ENCODE peak calls at places on chromosomes 7 and 10, in nine cellular contexts. S, W, X, G, R, Y, C, N and O are unnamed samples.

GRCh38 chr7:102891693-102892261 is 21.0 kb upstream of the LRRC17 start:
- DNase-seq in C (no peak), G (peak; percentile 9), Y (peak; percentile 90), N (peak; percentile 48), S (no peak), R (no peak), X (peak; percentile 90), W (no peak), O (peak; percentile 77)

GRCh38 chr7:157250605-157251228 is 86.1 kb upstream of the DNAJB6 start:
- DNase-seq in R (peak; percentile 36), Y (peak; percentile 82), X (peak; percentile 72), G (no peak), N (no peak), W (no peak), S (peak; percentile 76), C (no peak), O (no peak)

GRCh38 chr10:71302874-71303568 is 16.0 kb upstream of the SLC29A3 start:
- DNase-seq in R (no peak), X (peak; percentile 40), W (peak; percentile 18), G (no peak), C (peak; percentile 16), Y (peak; percentile 64), N (no peak), S (peak; percentile 80), O (no peak)

GRCh38 chr7:47847207-47847606 is 101.1 kb downstream of the PKD1L1 start:
- DNase-seq in R (no peak), S (no peak), C (no peak), Y (no peak), W (no peak), X (no peak), N (no peak), G (no peak), O (no peak)

GRCh38 chr7:134750083-134751062 is 29.1 kb upstream of the CALD1 start:
- DNase-seq in G (no peak), W (no peak), Y (peak; percentile 44), X (peak; percentile 43), R (no peak), N (peak; percentile 45), S (peak; percentile 69), C (no peak), O (no peak)

GRCh38 chr10:79038841-79039201 is 29.9 kb upstream of the ZMIZ1 start:
- DNase-seq in C (no peak), N (peak; percentile 13), X (no peak), Y (no peak), W (peak; percentile 38), R (no peak), G (peak; percentile 25), S (peak; percentile 78), O (peak; percentile 40)

GRCh38 chr10:119315128-119316001 is 108.0 kb downstream of the GRK5 start:
- DNase-seq in X (peak; percentile 96), Y (peak; percentile 86), C (peak; percentile 84), G (peak; percentile 68), R (peak; percentile 51), N (no peak), S (peak; percentile 73), W (peak; percentile 42), O (peak; percentile 83)

GRCh38 chr7:112981966-112982365 is 104.7 kb downstream of the GPR85 start:
- DNase-seq in R (no peak), N (no peak), C (no peak), G (no peak), S (no peak), X (no peak), Y (no peak), W (no peak), O (no peak)

GRCh38 chr10:49324711-49325110 is 25.7 kb downstream of the C10orf71 start:
- DNase-seq in Y (peak; percentile 57), N (no peak), W (no peak), C (no peak), X (no peak), G (no peak), S (peak; percentile 74), R (no peak), O (no peak)

GRCh38 chr10:36506696-36507477 is 618.5 kb upstream of the ANKRD30A start:
- DNase-seq in Y (no peak), W (no peak), N (no peak), G (no peak), X (no peak), R (no peak), S (no peak), C (no peak), O (no peak)

GRCh38 chr7:32025381-32026075 is 44.7 kb downstream of the PDE1C start:
- DNase-seq in S (no peak), C (no peak), X (no peak), Y (no peak), N (no peak), G (no peak), W (no peak), R (no peak), O (no peak)

GRCh38 chr7:10974717-10975032 is 1.0 kb downstream of the PHF14 start:
- DNase-seq in C (no peak), S (no peak), Y (no peak), G (no peak), R (no peak), N (no peak), W (no peak), X (no peak), O (no peak)

GRCh38 chr7:18019562-18019961 is 8.1 kb downstream of the PRPS1L1 start:
- DNase-seq in C (peak; percentile 41), X (peak; percentile 35), N (no peak), W (no peak), S (no peak), Y (peak; percentile 77), G (no peak), R (no peak), O (no peak)

GRCh38 chr7:23272275-23272674 is 25.7 kb downstream of the GPNMB start:
- DNase-seq in R (no peak), X (no peak), G (no peak), W (no peak), C (no peak), Y (no peak), N (no peak), S (no peak), O (no peak)

GRCh38 chr7:107396990-107397389 is 72.9 kb upstream of the GPR22 start:
- DNase-seq in C (no peak), N (no peak), R (no peak), S (no peak), Y (no peak), X (no peak), G (no peak), W (no peak), O (no peak)

GRCh38 chr10:101576229-101576863 is 11.7 kb downstream of the POLL start:
- DNase-seq in X (no peak), R (no peak), W (no peak), Y (peak; percentile 56), N (no peak), C (no peak), S (no peak), G (no peak), O (no peak)

GRCh38 chr10:72932259-72933015 is 22.2 kb downstream of the PLA2G12B start:
- DNase-seq in S (no peak), X (no peak), C (no peak), R (no peak), G (no peak), N (no peak), Y (no peak), W (no peak), O (no peak)

GRCh38 chr7:121024568-121025055 is 36.1 kb downstream of the CPED1 start:
- DNase-seq in S (no peak), R (no peak), X (no peak), Y (no peak), G (no peak), W (no peak), N (no peak), C (no peak), O (no peak)
- H3K4me3 ChIP-seq in S (no peak overlapping the region), R (no peak overlapping the region), X (no peak overlapping the region), Y (no peak overlapping the region), G (no peak overlapping the region), W (no peak overlapping the region), N (no peak overlapping the region), C (no peak overlapping the region), O (no peak overlapping the region)

GRCh38 chr10:31912898-31913847 is 15.5 kb downstream of the ARHGAP12 start:
- DNase-seq in C (no peak), R (no peak), G (no peak), W (no peak), S (no peak), X (no peak), N (peak; percentile 36), Y (no peak), O (no peak)
- H3K4me3 ChIP-seq in C (no peak overlapping the region), R (no peak overlapping the region), G (peak overlapping the region; percentile 16), W (no peak overlapping the region), S (no peak overlapping the region), X (no peak overlapping the region), N (no peak overlapping the region), Y (no peak overlapping the region), O (no peak overlapping the region)

DNA sequence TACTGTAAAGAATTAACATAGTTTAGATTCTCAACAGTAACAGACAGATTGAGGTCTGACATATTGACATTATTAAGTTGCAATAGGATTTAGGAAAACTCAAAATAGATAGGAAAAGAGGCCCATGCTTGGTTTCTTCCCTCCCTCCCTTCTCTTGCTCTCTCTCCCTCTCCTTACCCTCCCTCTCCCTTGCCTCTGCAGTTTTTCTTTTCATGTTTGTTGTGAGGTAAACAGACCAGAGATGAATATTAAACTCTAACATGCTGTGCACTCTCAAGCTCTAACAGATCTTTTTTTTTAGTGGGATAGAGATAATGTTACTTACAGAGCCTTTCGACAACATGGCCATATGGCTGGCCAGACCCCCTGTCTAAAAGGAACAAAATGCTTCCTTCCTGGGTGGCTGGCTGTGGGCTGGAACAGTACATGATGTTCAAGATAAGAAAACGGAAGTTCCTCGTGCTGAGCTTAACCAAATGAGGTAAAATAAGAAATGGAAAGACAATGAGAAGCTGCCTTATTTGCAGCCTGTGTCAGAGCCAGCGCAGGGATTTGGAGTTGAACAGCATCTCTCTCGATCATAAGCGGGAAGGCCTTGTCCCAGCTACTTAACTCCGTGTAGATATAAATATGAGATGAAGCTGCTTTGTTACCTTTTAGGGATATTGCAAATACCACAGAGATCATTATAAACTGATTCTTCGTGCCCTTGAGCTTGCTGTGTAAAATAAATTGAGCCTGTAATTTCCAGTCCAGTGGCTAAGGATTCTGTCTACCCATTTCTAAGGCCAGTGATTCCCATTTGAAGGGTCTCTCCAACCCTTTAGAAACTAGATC is 391.9 kb upstream of the NPVF start:
- DNase-seq in G (peak; percentile 15), S (no peak), C (no peak), N (no peak), R (no peak), X (no peak), W (peak; percentile 77), Y (no peak), O (no peak)
- H3K4me3 ChIP-seq in G (no peak overlapping the region), S (no peak overlapping the region), C (no peak overlapping the region), N (no peak overlapping the region), R (no peak overlapping the region), X (no peak overlapping the region), W (no peak overlapping the region), Y (no peak overlapping the region), O (no peak overlapping the region)

GRCh38 chr7:130524628-130525027 is 32.7 kb downstream of the MEST start:
- DNase-seq in W (no peak), S (no peak), C (no peak), G (no peak), N (no peak), X (no peak), Y (no peak), R (no peak), O (no peak)

DNA sequence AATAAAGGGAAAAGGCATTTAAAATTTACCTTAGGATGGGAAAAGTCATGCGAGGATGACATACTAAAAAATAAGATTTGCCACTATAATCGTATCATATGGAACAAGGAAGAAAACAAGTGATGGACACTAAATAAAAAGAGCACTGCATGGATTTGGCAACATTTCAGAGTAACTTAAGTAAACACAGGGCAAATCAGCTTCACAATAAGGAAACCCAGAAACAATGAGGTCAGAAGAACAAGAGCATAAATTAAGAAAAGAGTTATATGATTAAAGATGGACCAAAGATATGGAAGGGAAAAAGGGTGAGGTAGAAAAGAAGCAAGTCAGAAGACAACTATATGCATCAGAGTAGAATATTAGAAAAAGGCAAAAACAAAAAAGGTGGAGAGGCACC is 29.7 kb downstream of the MEST start:
- DNase-seq in R (no peak), X (no peak), S (no peak), G (no peak), C (no peak), Y (no peak), N (no peak), W (no peak), O (no peak)
- H3K4me3 ChIP-seq in R (no peak overlapping the region), X (no peak overlapping the region), S (no peak overlapping the region), G (no peak overlapping the region), C (no peak overlapping the region), Y (no peak overlapping the region), N (no peak overlapping the region), W (no peak overlapping the region), O (no peak overlapping the region)